ENCODE peak calls at places on chromosomes 4 and X, in six cellular contexts. One of them, this sample, is unnamed.

GRCh38 chrX:38859602-38860001 is 58.3 kb downstream of the MID1IP1 start:
- DNase-seq in sigmoid colon: no peak
- DNase-seq in PC-3: no peak
- DNase-seq in mesenchymal stem cell: peak; percentile 49
- DNase-seq in cardiac muscle cell: peak; percentile 30
- DNase-seq in breast epithelium: no peak
- DNase-seq in this sample: no peak

GRCh38 chr4:55074386-55074785 is 51.0 kb downstream of the KDR start:
- DNase-seq in sigmoid colon: no peak
- DNase-seq in PC-3: peak; percentile 12
- DNase-seq in mesenchymal stem cell: peak; percentile 60
- DNase-seq in cardiac muscle cell: peak; percentile 72
- DNase-seq in breast epithelium: no peak
- DNase-seq in this sample: no peak

GRCh38 chrX:1093112-1093511 is 119.3 kb downstream of the CRLF2 start:
- DNase-seq in sigmoid colon: peak; percentile 19
- DNase-seq in PC-3: no peak
- DNase-seq in mesenchymal stem cell: no peak
- DNase-seq in cardiac muscle cell: no peak
- DNase-seq in breast epithelium: peak; percentile 31
- DNase-seq in this sample: no peak

GRCh38 chr4:56728512-56728911 is 47.4 kb upstream of the HOPX start:
- DNase-seq in sigmoid colon: peak; percentile 96
- DNase-seq in PC-3: peak; percentile 81
- DNase-seq in mesenchymal stem cell: peak; percentile 99
- DNase-seq in cardiac muscle cell: peak; percentile 97
- DNase-seq in breast epithelium: no peak
- DNase-seq in this sample: no peak

GRCh38 chrX:111123125-111123524 is 27.1 kb downstream of the PAK3 start:
- DNase-seq in sigmoid colon: no peak
- DNase-seq in PC-3: no peak
- DNase-seq in mesenchymal stem cell: no peak
- DNase-seq in cardiac muscle cell: no peak
- DNase-seq in breast epithelium: no peak
- DNase-seq in this sample: no peak

GRCh38 chrX:67545772-67546495 is 2.1 kb downstream of the AR start:
- DNase-seq in sigmoid colon: peak; percentile 71
- DNase-seq in PC-3: no peak
- DNase-seq in mesenchymal stem cell: peak; percentile 51
- DNase-seq in cardiac muscle cell: no peak
- DNase-seq in breast epithelium: no peak
- DNase-seq in this sample: no peak

GRCh38 chrX:118495061-118495921 is at the start of gene DOCK11:
- DNase-seq in sigmoid colon: peak; percentile 95
- DNase-seq in PC-3: peak; percentile 57
- DNase-seq in mesenchymal stem cell: peak; percentile 86
- DNase-seq in cardiac muscle cell: peak; percentile 94
- DNase-seq in breast epithelium: peak; percentile 56
- DNase-seq in this sample: peak; percentile 29

GRCh38 chrX:74133156-74133796 is 170.7 kb upstream of the ZCCHC13 start:
- DNase-seq in sigmoid colon: no peak
- DNase-seq in PC-3: peak; percentile 76
- DNase-seq in mesenchymal stem cell: peak; percentile 64
- DNase-seq in cardiac muscle cell: peak; percentile 78
- DNase-seq in breast epithelium: no peak
- DNase-seq in this sample: no peak

GRCh38 chrX:130114141-130114561 is 3.9 kb upstream of the ELF4 start:
- DNase-seq in sigmoid colon: no peak
- DNase-seq in PC-3: peak; percentile 80
- DNase-seq in mesenchymal stem cell: no peak
- DNase-seq in cardiac muscle cell: no peak
- DNase-seq in breast epithelium: no peak
- DNase-seq in this sample: no peak

GRCh38 chrX:130109429-130110378 is 593 bp downstream of the ELF4 start:
- DNase-seq in sigmoid colon: peak; percentile 69
- DNase-seq in PC-3: peak; percentile 21
- DNase-seq in mesenchymal stem cell: peak; percentile 67
- DNase-seq in cardiac muscle cell: no peak
- DNase-seq in breast epithelium: no peak
- DNase-seq in this sample: no peak

GRCh38 chrX:130111220-130111934 is 1.1 kb upstream of the ELF4 start:
- DNase-seq in sigmoid colon: no peak
- DNase-seq in PC-3: no peak
- DNase-seq in mesenchymal stem cell: peak; percentile 29
- DNase-seq in cardiac muscle cell: no peak
- DNase-seq in breast epithelium: no peak
- DNase-seq in this sample: no peak

GRCh38 chrX:130110379-130111219 is at the start of gene ELF4:
- DNase-seq in sigmoid colon: peak; percentile 70
- DNase-seq in PC-3: peak; percentile 68
- DNase-seq in mesenchymal stem cell: peak; percentile 62
- DNase-seq in cardiac muscle cell: peak; percentile 68
- DNase-seq in breast epithelium: no peak
- DNase-seq in this sample: no peak

GRCh38 chrX:130111935-130112221 is 1.6 kb upstream of the ELF4 start:
- DNase-seq in sigmoid colon: no peak
- DNase-seq in PC-3: no peak
- DNase-seq in mesenchymal stem cell: no peak
- DNase-seq in cardiac muscle cell: no peak
- DNase-seq in breast epithelium: no peak
- DNase-seq in this sample: no peak
- H3K27ac ChIP-seq in sigmoid colon: no peak overlapping the region
- H3K27ac ChIP-seq in PC-3: no peak overlapping the region
- H3K27ac ChIP-seq in mesenchymal stem cell: no peak overlapping the region
- H3K27ac ChIP-seq in cardiac muscle cell: no peak overlapping the region
- H3K27ac ChIP-seq in breast epithelium: no peak overlapping the region
- H3K27ac ChIP-seq in this sample: no peak overlapping the region

DNA sequence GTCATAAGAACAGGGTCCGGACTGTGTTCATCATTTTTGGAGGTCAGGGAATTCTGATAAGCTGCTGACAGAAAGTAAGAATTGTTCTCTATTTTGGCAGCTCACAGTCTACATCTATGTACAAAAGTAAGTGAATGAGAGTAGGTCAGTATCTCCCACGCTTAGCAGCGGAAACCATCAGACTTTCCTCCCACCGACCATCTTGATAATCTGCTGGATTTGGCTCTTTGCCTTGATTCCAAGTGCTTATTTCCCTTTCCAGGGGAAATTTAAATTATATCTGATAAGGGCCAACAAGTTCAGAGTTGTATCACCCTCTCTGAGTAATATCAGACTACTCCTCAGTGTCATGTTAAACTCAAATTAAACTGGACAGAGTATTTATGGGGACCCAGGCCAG is 118.0 kb downstream of the CAMK2D start:
- DNase-seq in sigmoid colon: no peak
- DNase-seq in PC-3: no peak
- DNase-seq in mesenchymal stem cell: no peak
- DNase-seq in cardiac muscle cell: peak; percentile 52
- DNase-seq in breast epithelium: no peak
- DNase-seq in this sample: no peak
- H3K4me1 ChIP-seq in sigmoid colon: peaks cover 40% of the 10 kb centered on the region
- H3K4me1 ChIP-seq in PC-3: peaks cover 37% of the 10 kb centered on the region
- H3K4me1 ChIP-seq in mesenchymal stem cell: peaks cover 6% of the 10 kb centered on the region
- H3K4me1 ChIP-seq in cardiac muscle cell: peaks cover 10% of the 10 kb centered on the region
- H3K4me1 ChIP-seq in breast epithelium: peaks cover 4% of the 10 kb centered on the region
- H3K4me1 ChIP-seq in this sample: peaks cover 22% of the 10 kb centered on the region

DNA sequence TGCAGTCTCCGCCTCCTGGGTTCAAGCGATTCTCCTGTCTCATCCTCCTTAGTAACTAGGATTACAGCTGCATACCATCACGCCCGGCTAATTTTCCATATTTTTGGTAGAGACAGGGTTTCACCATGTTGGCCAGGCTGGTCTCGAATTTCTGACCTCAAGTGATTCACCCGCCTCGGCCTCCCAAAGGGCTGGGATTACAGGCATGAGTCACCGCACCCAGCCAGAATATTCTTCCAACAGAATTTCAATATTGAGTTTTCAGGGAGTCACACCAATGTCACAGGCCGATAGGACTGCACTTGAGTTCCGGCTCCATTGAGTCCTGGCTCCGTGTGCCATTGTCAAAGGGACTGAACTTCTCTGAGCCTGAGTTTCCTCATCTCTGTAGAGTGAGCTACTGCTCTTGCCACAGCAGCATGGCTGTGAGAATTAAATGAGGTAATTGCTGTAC is 82.9 kb downstream of the CLCN4 start:
- DNase-seq in sigmoid colon: peak; percentile 68
- DNase-seq in PC-3: peak; percentile 68
- DNase-seq in mesenchymal stem cell: peak; percentile 44
- DNase-seq in cardiac muscle cell: peak; percentile 49
- DNase-seq in breast epithelium: no peak
- DNase-seq in this sample: no peak
- H3K9me3 ChIP-seq in sigmoid colon: no peaks in the 10 kb centered on the region
- H3K9me3 ChIP-seq in PC-3: no peaks in the 10 kb centered on the region
- H3K9me3 ChIP-seq in mesenchymal stem cell: no peaks in the 10 kb centered on the region
- H3K9me3 ChIP-seq in cardiac muscle cell: no peaks in the 10 kb centered on the region
- H3K9me3 ChIP-seq in breast epithelium: no peaks in the 10 kb centered on the region
- H3K9me3 ChIP-seq in this sample: no peaks in the 10 kb centered on the region

GRCh38 chr4:538542-539142 is 37.5 kb downstream of the TMEM271 start:
- DNase-seq in sigmoid colon: no peak
- DNase-seq in PC-3: no peak
- DNase-seq in mesenchymal stem cell: no peak
- DNase-seq in cardiac muscle cell: no peak
- DNase-seq in breast epithelium: no peak
- DNase-seq in this sample: no peak
- H3K27ac ChIP-seq in sigmoid colon: no peak overlapping the region
- H3K27ac ChIP-seq in PC-3: no peak overlapping the region
- H3K27ac ChIP-seq in mesenchymal stem cell: no peak overlapping the region
- H3K27ac ChIP-seq in cardiac muscle cell: no peak overlapping the region
- H3K27ac ChIP-seq in breast epithelium: no peak overlapping the region
- H3K27ac ChIP-seq in this sample: no peak overlapping the region

GRCh38 chrX:107673401-107673800 is 45.1 kb downstream of the PRPS1 start:
- DNase-seq in sigmoid colon: no peak
- DNase-seq in PC-3: no peak
- DNase-seq in mesenchymal stem cell: no peak
- DNase-seq in cardiac muscle cell: no peak
- DNase-seq in breast epithelium: no peak
- DNase-seq in this sample: no peak

GRCh38 chrX:107673933-107674479 is 45.7 kb downstream of the PRPS1 start:
- DNase-seq in sigmoid colon: peak; percentile 93
- DNase-seq in PC-3: no peak
- DNase-seq in mesenchymal stem cell: peak; percentile 95
- DNase-seq in cardiac muscle cell: peak; percentile 95
- DNase-seq in breast epithelium: peak; percentile 81
- DNase-seq in this sample: peak; percentile 68

GRCh38 chrX:107675365-107675654 is 47.0 kb downstream of the PRPS1 start:
- DNase-seq in sigmoid colon: no peak
- DNase-seq in PC-3: no peak
- DNase-seq in mesenchymal stem cell: no peak
- DNase-seq in cardiac muscle cell: no peak
- DNase-seq in breast epithelium: no peak
- DNase-seq in this sample: no peak

GRCh38 chrX:107675823-107676555 is 47.7 kb downstream of the PRPS1 start:
- DNase-seq in sigmoid colon: peak; percentile 77
- DNase-seq in PC-3: no peak
- DNase-seq in mesenchymal stem cell: peak; percentile 89
- DNase-seq in cardiac muscle cell: peak; percentile 80
- DNase-seq in breast epithelium: no peak
- DNase-seq in this sample: no peak

GRCh38 chrX:107674480-107675364 is 46.4 kb downstream of the PRPS1 start:
- DNase-seq in sigmoid colon: peak; percentile 95
- DNase-seq in PC-3: no peak
- DNase-seq in mesenchymal stem cell: peak; percentile 97
- DNase-seq in cardiac muscle cell: peak; percentile 94
- DNase-seq in breast epithelium: peak; percentile 63
- DNase-seq in this sample: peak; percentile 19
- H3K4me1 ChIP-seq in sigmoid colon: peaks cover 8% of the 10 kb centered on the region
- H3K4me1 ChIP-seq in PC-3: peaks cover 28% of the 10 kb centered on the region
- H3K4me1 ChIP-seq in mesenchymal stem cell: peaks cover 25% of the 10 kb centered on the region
- H3K4me1 ChIP-seq in cardiac muscle cell: peaks cover 25% of the 10 kb centered on the region
- H3K4me1 ChIP-seq in breast epithelium: no peaks in the 10 kb centered on the region
- H3K4me1 ChIP-seq in this sample: peaks cover 29% of the 10 kb centered on the region

GRCh38 chr4:49000806-49001205 is 14.7 kb downstream of the CWH43 start:
- DNase-seq in sigmoid colon: no peak
- DNase-seq in PC-3: no peak
- DNase-seq in mesenchymal stem cell: no peak
- DNase-seq in cardiac muscle cell: no peak
- DNase-seq in breast epithelium: no peak
- DNase-seq in this sample: no peak
- H3K9me3 ChIP-seq in sigmoid colon: no peaks in the 10 kb centered on the region
- H3K9me3 ChIP-seq in PC-3: no peaks in the 10 kb centered on the region
- H3K9me3 ChIP-seq in mesenchymal stem cell: no peaks in the 10 kb centered on the region
- H3K9me3 ChIP-seq in cardiac muscle cell: no peaks in the 10 kb centered on the region
- H3K9me3 ChIP-seq in breast epithelium: no peaks in the 10 kb centered on the region
- H3K9me3 ChIP-seq in this sample: no peaks in the 10 kb centered on the region

GRCh38 chrX:103254171-103254824 is 657 bp downstream of the TCEAL8 start:
- DNase-seq in sigmoid colon: peak; percentile 74
- DNase-seq in PC-3: peak; percentile 40
- DNase-seq in mesenchymal stem cell: peak; percentile 54
- DNase-seq in cardiac muscle cell: peak; percentile 43
- DNase-seq in breast epithelium: no peak
- DNase-seq in this sample: no peak

GRCh38 chrX:103254921-103255455 is at the start of gene TCEAL8:
- DNase-seq in sigmoid colon: peak; percentile 93
- DNase-seq in PC-3: peak; percentile 66
- DNase-seq in mesenchymal stem cell: peak; percentile 84
- DNase-seq in cardiac muscle cell: peak; percentile 80
- DNase-seq in breast epithelium: peak; percentile 67
- DNase-seq in this sample: peak; percentile 25

GRCh38 chrX:103253608-103254007 is 1.3 kb downstream of the TCEAL8 start:
- DNase-seq in sigmoid colon: no peak
- DNase-seq in PC-3: no peak
- DNase-seq in mesenchymal stem cell: peak; percentile 22
- DNase-seq in cardiac muscle cell: peak; percentile 23
- DNase-seq in breast epithelium: no peak
- DNase-seq in this sample: no peak

GRCh38 chrX:103258275-103258674 is 3.3 kb upstream of the TCEAL8 start:
- DNase-seq in sigmoid colon: no peak
- DNase-seq in PC-3: no peak
- DNase-seq in mesenchymal stem cell: no peak
- DNase-seq in cardiac muscle cell: no peak
- DNase-seq in breast epithelium: no peak
- DNase-seq in this sample: no peak

GRCh38 chrX:103256651-103257050 is 1.7 kb upstream of the TCEAL8 start:
- DNase-seq in sigmoid colon: no peak
- DNase-seq in PC-3: no peak
- DNase-seq in mesenchymal stem cell: no peak
- DNase-seq in cardiac muscle cell: no peak
- DNase-seq in breast epithelium: no peak
- DNase-seq in this sample: no peak
- H3K27ac ChIP-seq in sigmoid colon: no peak overlapping the region
- H3K27ac ChIP-seq in PC-3: no peak overlapping the region
- H3K27ac ChIP-seq in mesenchymal stem cell: no peak overlapping the region
- H3K27ac ChIP-seq in cardiac muscle cell: no peak overlapping the region
- H3K27ac ChIP-seq in breast epithelium: no peak overlapping the region
- H3K27ac ChIP-seq in this sample: no peak overlapping the region

GRCh38 chr4:10589308-10589707 is 95.3 kb downstream of the CLNK start:
- DNase-seq in sigmoid colon: no peak
- DNase-seq in PC-3: no peak
- DNase-seq in mesenchymal stem cell: no peak
- DNase-seq in cardiac muscle cell: no peak
- DNase-seq in breast epithelium: no peak
- DNase-seq in this sample: no peak

GRCh38 chr4:10589808-10590207 is 94.8 kb downstream of the CLNK start:
- DNase-seq in sigmoid colon: no peak
- DNase-seq in PC-3: no peak
- DNase-seq in mesenchymal stem cell: no peak
- DNase-seq in cardiac muscle cell: peak; percentile 83
- DNase-seq in breast epithelium: no peak
- DNase-seq in this sample: no peak

GRCh38 chr4:10587697-10588096 is 96.9 kb downstream of the CLNK start:
- DNase-seq in sigmoid colon: no peak
- DNase-seq in PC-3: no peak
- DNase-seq in mesenchymal stem cell: no peak
- DNase-seq in cardiac muscle cell: no peak
- DNase-seq in breast epithelium: no peak
- DNase-seq in this sample: no peak

GRCh38 chr4:10584042-10584441 is 100.5 kb downstream of the CLNK start:
- DNase-seq in sigmoid colon: no peak
- DNase-seq in PC-3: peak; percentile 3
- DNase-seq in mesenchymal stem cell: peak; percentile 92
- DNase-seq in cardiac muscle cell: peak; percentile 86
- DNase-seq in breast epithelium: no peak
- DNase-seq in this sample: no peak

GRCh38 chr4:10587296-10587695 is 97.3 kb downstream of the CLNK start:
- DNase-seq in sigmoid colon: no peak
- DNase-seq in PC-3: no peak
- DNase-seq in mesenchymal stem cell: no peak
- DNase-seq in cardiac muscle cell: no peak
- DNase-seq in breast epithelium: no peak
- DNase-seq in this sample: no peak
- H3K4me1 ChIP-seq in sigmoid colon: peaks cover 7% of the 10 kb centered on the region
- H3K4me1 ChIP-seq in PC-3: peaks cover 4% of the 10 kb centered on the region
- H3K4me1 ChIP-seq in mesenchymal stem cell: peaks cover 15% of the 10 kb centered on the region
- H3K4me1 ChIP-seq in cardiac muscle cell: peaks cover 5% of the 10 kb centered on the region
- H3K4me1 ChIP-seq in breast epithelium: no peaks in the 10 kb centered on the region
- H3K4me1 ChIP-seq in this sample: peaks cover 6% of the 10 kb centered on the region